ENCODE peak calls at places on chromosomes 6 and 20, in five cellular contexts. H is A549; G is CD8-positive, alpha-beta T cell; O is endothelial cell; C is cardiac fibroblast. W is an unnamed sample.

GRCh38 chr6:125099211-125100017 is 54.2 kb upstream of the TPD52L1 start:
- DNase-seq in H (peak; percentile 85), G (no peak), O (peak; percentile 58), C (peak; percentile 64), W (no peak)

GRCh38 chr20:51757226-51757625 is 11.0 kb downstream of the ATP9A start:
- DNase-seq in H (no peak), G (no peak), O (no peak), C (no peak), W (no peak)

GRCh38 chr6:21186479-21187055 is 407.0 kb upstream of the SOX4 start:
- DNase-seq in H (no peak), G (no peak), O (no peak), C (peak; percentile 28), W (no peak)

GRCh38 chr20:18466574-18466893 is 296 bp downstream of the DZANK1 start:
- DNase-seq in H (no peak), G (no peak), O (no peak), C (no peak), W (no peak)

GRCh38 chr6:37276916-37277509 is 19.1 kb upstream of the TMEM217 start:
- DNase-seq in H (no peak), G (no peak), O (no peak), C (no peak), W (no peak)

GRCh38 chr6:107931894-107932293 is 26.1 kb downstream of the SEC63 start:
- DNase-seq in H (no peak), G (no peak), O (no peak), C (no peak), W (no peak)

GRCh38 chr6:25928562-25929324 is 1.7 kb downstream of the SLC17A2 start:
- DNase-seq in H (peak; percentile 6), G (no peak), O (no peak), C (no peak), W (no peak)

GRCh38 chr6:132096245-132096644 is 145.1 kb upstream of the CCN2 start:
- DNase-seq in H (peak; percentile 2), G (no peak), O (no peak), C (no peak), W (no peak)

GRCh38 chr6:159969204-159969912 is 476 bp downstream of the IGF2R start:
- DNase-seq in H (no peak), G (no peak), O (peak; percentile 65), C (peak; percentile 43), W (peak; percentile 59)

GRCh38 chr20:46220808-46221207 is 87.5 kb downstream of the CDH22 start:
- DNase-seq in H (peak; percentile 41), G (no peak), O (no peak), C (no peak), W (no peak)

GRCh38 chr6:121748376-121748775 is 312.9 kb downstream of the GJA1 start:
- DNase-seq in H (no peak), G (no peak), O (no peak), C (peak; percentile 82), W (no peak)

GRCh38 chr20:46584508-46584907 is 34.1 kb upstream of the OCSTAMP start:
- DNase-seq in H (no peak), G (no peak), O (no peak), C (no peak), W (no peak)

GRCh38 chr6:110518281-110518623 is 41.8 kb upstream of the SLC22A16 start:
- DNase-seq in H (peak; percentile 28), G (no peak), O (no peak), C (peak; percentile 49), W (no peak)

GRCh38 chr6:90846824-90847223 is 260.0 kb upstream of the MAP3K7 start:
- DNase-seq in H (no peak), G (no peak), O (no peak), C (no peak), W (no peak)
- TF ChIP-seq CTCF in H (no peak), G (no peak), O (no peak), C (no peak), W (no peak)

DNA sequence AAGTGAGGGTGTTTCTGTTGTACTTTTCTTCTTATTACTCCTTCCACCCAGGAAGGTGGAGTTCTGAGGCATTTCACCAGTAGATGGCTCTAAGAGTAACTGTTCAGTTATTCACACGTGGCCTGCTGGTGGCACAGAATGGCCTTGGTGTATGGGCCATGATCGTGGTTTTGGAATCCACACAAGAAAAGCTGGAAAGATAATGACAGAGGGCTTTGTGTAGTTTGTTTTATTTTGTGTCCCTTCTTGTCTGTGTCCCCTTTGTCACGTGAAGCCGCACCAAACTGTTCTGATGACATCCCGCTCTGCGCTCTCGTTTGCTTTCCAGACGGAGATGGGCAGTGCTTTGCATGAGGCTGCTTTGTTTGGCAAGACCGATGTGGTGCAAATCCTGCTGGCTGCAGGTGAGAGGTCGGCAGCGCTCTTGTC is 93.4 kb downstream of the ANKS1A start:
- DNase-seq in H (peak; percentile 29), G (no peak), O (no peak), C (peak; percentile 52), W (no peak)
- TF ChIP-seq CTCF in H (peak; percentile 34), G (no peak), O (no peak), C (peak; percentile 50), W (no peak)

GRCh38 chr6:93017213-93017612 is 402.1 kb downstream of the EPHA7 start:
- DNase-seq in H (no peak), G (no peak), O (no peak), C (no peak), W (no peak)
- TF ChIP-seq CTCF in H (no peak), G (no peak), O (no peak), C (no peak), W (no peak)

DNA sequence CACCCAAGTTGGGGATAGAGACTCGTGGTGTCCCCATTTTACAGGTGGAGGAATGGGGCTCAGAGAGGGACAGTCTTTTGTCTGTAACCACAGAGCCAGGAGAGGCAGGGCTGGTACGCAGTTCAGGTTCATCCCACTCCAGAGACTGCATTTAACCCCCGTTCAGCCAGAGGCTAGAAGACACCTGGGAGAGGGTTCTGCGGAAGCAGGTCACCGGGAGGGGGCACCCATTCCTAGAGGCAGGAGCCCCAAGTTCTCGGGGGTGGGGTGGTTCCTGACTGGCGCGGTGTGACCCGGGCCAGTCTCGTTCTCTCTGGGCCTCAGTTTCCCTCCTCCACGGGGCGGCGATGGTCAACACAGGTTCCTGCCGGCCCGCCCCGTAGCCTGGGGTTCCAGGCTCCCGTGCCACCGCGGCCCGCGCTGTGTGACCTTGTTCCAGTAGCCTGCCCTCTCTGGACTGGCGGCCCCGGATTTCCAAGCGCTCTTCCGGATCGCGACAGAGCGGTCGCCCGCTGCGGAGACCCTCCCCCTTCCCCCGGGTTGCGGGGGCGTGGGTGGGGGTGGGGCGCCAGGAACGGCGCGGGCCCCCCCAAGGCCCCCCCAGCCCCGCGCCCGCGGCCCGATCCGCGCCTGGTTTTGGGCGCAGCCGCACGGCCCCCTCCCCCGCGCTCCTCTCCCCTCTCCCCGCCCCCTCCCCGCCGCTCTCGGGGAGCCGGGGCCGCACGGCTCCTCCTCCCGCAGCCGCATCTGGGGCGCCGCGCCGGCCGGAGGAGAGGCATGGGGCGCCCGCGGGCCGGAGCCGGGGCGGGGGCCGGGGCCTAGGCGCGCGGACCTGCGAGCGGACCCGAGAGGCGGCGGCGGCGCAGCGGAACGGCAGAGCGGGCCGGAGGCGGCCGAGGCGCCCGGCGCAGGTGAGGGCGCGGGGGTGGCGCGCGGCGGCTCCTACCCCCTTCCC is at the start of gene DLGAP4:
- DNase-seq in H (no peak), G (no peak), O (no peak), C (no peak), W (no peak)
- TF ChIP-seq CTCF in H (no peak), G (no peak), O (no peak), C (no peak), W (no peak)

GRCh38 chr20:58094160-58094559 is 134.3 kb downstream of the ANKRD60 start:
- DNase-seq in H (no peak), G (no peak), O (no peak), C (no peak), W (no peak)
- TF ChIP-seq CTCF in H (no peak), G (no peak), O (no peak), C (no peak), W (no peak)

DNA sequence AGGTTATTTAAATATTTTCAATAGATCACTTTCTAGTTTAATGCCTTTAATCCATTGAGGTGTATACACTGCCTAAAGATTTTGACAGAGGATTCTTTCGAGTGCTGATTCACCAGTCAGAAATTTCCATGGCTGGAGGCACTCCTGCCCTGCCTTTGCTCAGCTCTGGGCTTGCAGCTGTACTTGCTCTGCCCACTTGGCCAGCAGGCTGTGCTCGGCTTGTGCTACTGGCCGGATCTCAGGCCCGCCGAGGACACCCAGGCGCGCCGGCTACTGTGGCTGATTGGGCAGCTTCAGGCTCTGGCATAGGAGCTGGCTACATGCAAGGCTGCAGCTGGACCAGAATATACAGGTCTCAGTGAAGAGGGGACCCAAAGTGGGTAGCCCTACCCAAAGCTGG is 675.1 kb upstream of the MMS22L start:
- DNase-seq in H (peak; percentile 0), G (no peak), O (no peak), C (no peak), W (no peak)
- TF ChIP-seq CTCF in H (no peak), G (no peak), O (no peak), C (no peak), W (no peak)

GRCh38 chr20:60785817-60786216 is 466.2 kb upstream of the CDH4 start:
- DNase-seq in H (no peak), G (no peak), O (no peak), C (no peak), W (no peak)
- TF ChIP-seq CTCF in H (no peak), G (no peak), O (no peak), C (no peak), W (no peak)

DNA sequence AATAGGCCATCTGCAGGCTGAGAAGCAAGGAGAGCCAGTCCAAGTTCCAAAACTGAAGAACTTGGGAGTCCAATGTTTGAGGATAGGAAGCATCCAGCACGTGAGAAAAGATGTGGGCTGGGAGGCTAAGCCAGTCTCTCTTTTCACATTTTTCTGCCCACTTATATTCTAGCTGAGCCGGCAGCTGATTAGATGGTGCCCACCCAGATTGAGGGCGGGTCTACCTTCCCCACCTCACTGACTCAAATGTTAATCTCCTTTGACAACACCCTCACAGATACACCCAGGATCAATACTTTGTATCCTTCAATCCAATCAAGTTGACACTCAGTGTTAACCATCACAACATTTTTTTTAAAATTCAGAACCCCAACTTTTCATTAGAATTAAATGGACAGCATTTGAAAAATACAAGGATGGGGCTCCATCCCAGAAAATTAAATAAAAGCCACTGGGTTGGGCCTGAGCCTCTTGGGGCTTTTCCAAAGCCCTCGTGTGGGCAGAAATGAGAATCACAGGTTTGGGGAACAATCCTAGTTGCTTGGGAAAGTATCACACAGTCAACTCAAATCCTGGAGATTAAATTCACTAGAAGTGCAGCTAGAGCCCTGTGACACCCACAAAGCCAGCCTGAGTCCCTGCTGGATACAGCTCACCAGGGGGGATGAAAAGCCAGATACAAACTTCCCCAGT is 2.2 kb downstream of the CLDN20 start:
- DNase-seq in H (no peak), G (no peak), O (no peak), C (no peak), W (no peak)
- TF ChIP-seq CTCF in H (no peak), G (no peak), O (no peak), C (peak; percentile 16), W (no peak)

W was measured in activated B cell treated with CpG ODN at 0.5 μM for 24 hours.